ENCODE peak calls at places on chromosomes 5 and 9, in nine cellular contexts. One of them, this sample, is unnamed. For H3K27me3, the result is how much of the 10 kb centered on the place peaks cover.

GRCh38 chr5:124645396-124645795 is 101.0 kb downstream of the ZNF608 start:
- DNase-seq in mesendoderm: no peak
- DNase-seq in heart left ventricle: no peak
- DNase-seq in heart right ventricle: no peak
- DNase-seq in fibroblast of lung: no peak
- DNase-seq in PC-9: no peak
- DNase-seq in astrocyte: no peak
- DNase-seq in IMR-90: no peak
- DNase-seq in sigmoid colon: no peak
- DNase-seq in this sample: no peak

GRCh38 chr9:124511891-124512805 is 4.9 kb upstream of the NR5A1 start:
- DNase-seq in IMR-90: no peak
- DNase-seq in fibroblast of lung: no peak
- DNase-seq in sigmoid colon: no peak
- DNase-seq in heart right ventricle: no peak
- DNase-seq in mesendoderm: no peak
- DNase-seq in astrocyte: no peak
- DNase-seq in PC-9: no peak
- DNase-seq in heart left ventricle: no peak
- DNase-seq in this sample: no peak

GRCh38 chr5:17203329-17204132 is 13.9 kb upstream of the BASP1 start:
- DNase-seq in sigmoid colon: peak
- DNase-seq in mesendoderm: peak
- DNase-seq in heart left ventricle: no peak
- DNase-seq in astrocyte: peak
- DNase-seq in heart right ventricle: no peak
- DNase-seq in fibroblast of lung: peak
- DNase-seq in IMR-90: peak
- DNase-seq in PC-9: peak
- DNase-seq in this sample: peak

GRCh38 chr9:23851024-23851629 is 25.1 kb upstream of the ELAVL2 start:
- DNase-seq in astrocyte: peak
- DNase-seq in fibroblast of lung: no peak
- DNase-seq in heart left ventricle: no peak
- DNase-seq in mesendoderm: peak
- DNase-seq in PC-9: no peak
- DNase-seq in heart right ventricle: no peak
- DNase-seq in sigmoid colon: no peak
- DNase-seq in IMR-90: no peak
- DNase-seq in this sample: no peak

GRCh38 chr9:16321461-16322119 is 548.9 kb downstream of the BNC2 start:
- DNase-seq in heart left ventricle: no peak
- DNase-seq in mesendoderm: no peak
- DNase-seq in IMR-90: peak
- DNase-seq in fibroblast of lung: peak
- DNase-seq in PC-9: no peak
- DNase-seq in heart right ventricle: no peak
- DNase-seq in sigmoid colon: peak
- DNase-seq in astrocyte: peak
- DNase-seq in this sample: no peak

GRCh38 chr9:130689937-130690700 is 3.5 kb upstream of the EXOSC2 start:
- DNase-seq in heart right ventricle: peak
- DNase-seq in IMR-90: peak
- DNase-seq in mesendoderm: peak
- DNase-seq in fibroblast of lung: peak
- DNase-seq in PC-9: peak
- DNase-seq in heart left ventricle: peak
- DNase-seq in astrocyte: peak
- DNase-seq in sigmoid colon: peak
- DNase-seq in this sample: peak

GRCh38 chr9:3331801-3332200 is 194.0 kb downstream of the RFX3 start:
- DNase-seq in PC-9: no peak
- DNase-seq in sigmoid colon: no peak
- DNase-seq in fibroblast of lung: peak
- DNase-seq in astrocyte: no peak
- DNase-seq in mesendoderm: peak
- DNase-seq in heart right ventricle: no peak
- DNase-seq in IMR-90: no peak
- DNase-seq in heart left ventricle: no peak
- DNase-seq in this sample: no peak

GRCh38 chr5:128586848-128587247 is 48.8 kb upstream of the FBN2 start:
- DNase-seq in mesendoderm: no peak
- DNase-seq in heart left ventricle: no peak
- DNase-seq in fibroblast of lung: peak
- DNase-seq in sigmoid colon: no peak
- DNase-seq in IMR-90: peak
- DNase-seq in astrocyte: no peak
- DNase-seq in PC-9: no peak
- DNase-seq in heart right ventricle: no peak
- DNase-seq in this sample: no peak

GRCh38 chr9:118222375-118222774 is 518.2 kb downstream of the TLR4 start:
- DNase-seq in IMR-90: no peak
- DNase-seq in heart right ventricle: no peak
- DNase-seq in sigmoid colon: no peak
- DNase-seq in mesendoderm: peak
- DNase-seq in astrocyte: no peak
- DNase-seq in PC-9: no peak
- DNase-seq in heart left ventricle: no peak
- DNase-seq in fibroblast of lung: no peak
- DNase-seq in this sample: no peak

GRCh38 chr5:109805882-109806281 is 116.2 kb downstream of the MAN2A1 start:
- DNase-seq in heart left ventricle: no peak
- DNase-seq in fibroblast of lung: no peak
- DNase-seq in heart right ventricle: no peak
- DNase-seq in mesendoderm: peak
- DNase-seq in PC-9: no peak
- DNase-seq in astrocyte: no peak
- DNase-seq in sigmoid colon: no peak
- DNase-seq in IMR-90: no peak
- DNase-seq in this sample: no peak

GRCh38 chr5:66222455-66222854 is 78.4 kb downstream of the SREK1 start:
- DNase-seq in sigmoid colon: no peak
- DNase-seq in heart right ventricle: no peak
- DNase-seq in mesendoderm: no peak
- DNase-seq in heart left ventricle: no peak
- DNase-seq in PC-9: no peak
- DNase-seq in IMR-90: no peak
- DNase-seq in astrocyte: no peak
- DNase-seq in fibroblast of lung: no peak
- DNase-seq in this sample: no peak

GRCh38 chr9:133656211-133657119 is 20.3 kb downstream of the DBH start:
- DNase-seq in heart left ventricle: no peak
- DNase-seq in sigmoid colon: no peak
- DNase-seq in astrocyte: no peak
- DNase-seq in PC-9: no peak
- DNase-seq in heart right ventricle: no peak
- DNase-seq in IMR-90: no peak
- DNase-seq in fibroblast of lung: no peak
- DNase-seq in mesendoderm: no peak
- DNase-seq in this sample: no peak

GRCh38 chr5:179161901-179162300 is 101.7 kb downstream of the ZNF354C start:
- DNase-seq in astrocyte: no peak
- DNase-seq in heart left ventricle: no peak
- DNase-seq in heart right ventricle: no peak
- DNase-seq in sigmoid colon: peak
- DNase-seq in IMR-90: no peak
- DNase-seq in PC-9: no peak
- DNase-seq in mesendoderm: no peak
- DNase-seq in fibroblast of lung: no peak
- DNase-seq in this sample: peak

GRCh38 chr9:125525846-125526619 is 181.0 kb downstream of the MAPKAP1 start:
- DNase-seq in fibroblast of lung: peak
- DNase-seq in mesendoderm: peak
- DNase-seq in sigmoid colon: no peak
- DNase-seq in IMR-90: peak
- DNase-seq in heart right ventricle: peak
- DNase-seq in astrocyte: peak
- DNase-seq in heart left ventricle: peak
- DNase-seq in PC-9: no peak
- DNase-seq in this sample: no peak

GRCh38 chr5:102536323-102536928 is 37.6 kb upstream of the SLCO6A1 start:
- DNase-seq in astrocyte: no peak
- DNase-seq in PC-9: no peak
- DNase-seq in mesendoderm: no peak
- DNase-seq in sigmoid colon: no peak
- DNase-seq in fibroblast of lung: peak
- DNase-seq in heart left ventricle: no peak
- DNase-seq in heart right ventricle: no peak
- DNase-seq in IMR-90: peak
- DNase-seq in this sample: no peak

GRCh38 chr5:127439544-127440096 is 77.8 kb upstream of the PRRC1 start:
- DNase-seq in astrocyte: no peak
- DNase-seq in PC-9: no peak
- DNase-seq in mesendoderm: no peak
- DNase-seq in fibroblast of lung: no peak
- DNase-seq in heart right ventricle: no peak
- DNase-seq in heart left ventricle: no peak
- DNase-seq in sigmoid colon: no peak
- DNase-seq in IMR-90: no peak
- DNase-seq in this sample: no peak

GRCh38 chr5:67897431-67897830 is 318.1 kb upstream of the PIK3R1 start:
- DNase-seq in fibroblast of lung: no peak
- DNase-seq in IMR-90: no peak
- DNase-seq in sigmoid colon: no peak
- DNase-seq in heart right ventricle: no peak
- DNase-seq in astrocyte: no peak
- DNase-seq in PC-9: no peak
- DNase-seq in heart left ventricle: no peak
- DNase-seq in mesendoderm: no peak
- DNase-seq in this sample: no peak

GRCh38 chr5:71719092-71719964 is at the start of gene CARTPT:
- DNase-seq in IMR-90: peak
- DNase-seq in sigmoid colon: no peak
- DNase-seq in fibroblast of lung: peak
- DNase-seq in astrocyte: peak
- DNase-seq in PC-9: no peak
- DNase-seq in heart right ventricle: peak
- DNase-seq in mesendoderm: peak
- DNase-seq in heart left ventricle: no peak
- DNase-seq in this sample: no peak

GRCh38 chr9:1032181-1032580 is 18.0 kb upstream of the DMRT2 start:
- DNase-seq in heart left ventricle: no peak
- DNase-seq in fibroblast of lung: no peak
- DNase-seq in mesendoderm: no peak
- DNase-seq in sigmoid colon: no peak
- DNase-seq in astrocyte: no peak
- DNase-seq in IMR-90: no peak
- DNase-seq in PC-9: no peak
- DNase-seq in heart right ventricle: no peak
- DNase-seq in this sample: no peak

GRCh38 chr5:65440456-65440855 is 41.3 kb downstream of the ADAMTS6 start:
- DNase-seq in sigmoid colon: no peak
- DNase-seq in fibroblast of lung: no peak
- DNase-seq in astrocyte: no peak
- DNase-seq in IMR-90: no peak
- DNase-seq in PC-9: no peak
- DNase-seq in heart left ventricle: no peak
- DNase-seq in mesendoderm: no peak
- DNase-seq in heart right ventricle: no peak
- DNase-seq in this sample: no peak

GRCh38 chr5:90297045-90297764 is 112.4 kb downstream of the CETN3 start:
- DNase-seq in mesendoderm: peak
- DNase-seq in IMR-90: no peak
- DNase-seq in PC-9: no peak
- DNase-seq in heart right ventricle: no peak
- DNase-seq in heart left ventricle: no peak
- DNase-seq in sigmoid colon: no peak
- DNase-seq in fibroblast of lung: no peak
- DNase-seq in astrocyte: no peak
- DNase-seq in this sample: no peak

GRCh38 chr5:180645609-180646204 is 3.7 kb downstream of the FLT4 start:
- DNase-seq in heart left ventricle: no peak
- DNase-seq in fibroblast of lung: no peak
- DNase-seq in IMR-90: no peak
- DNase-seq in PC-9: no peak
- DNase-seq in mesendoderm: no peak
- DNase-seq in heart right ventricle: no peak
- DNase-seq in astrocyte: no peak
- DNase-seq in sigmoid colon: no peak
- DNase-seq in this sample: no peak
- H3K27me3 ChIP-seq in heart left ventricle: under half
- H3K27me3 ChIP-seq in fibroblast of lung: under half
- H3K27me3 ChIP-seq in IMR-90: under half
- H3K27me3 ChIP-seq in PC-9: half or more
- H3K27me3 ChIP-seq in mesendoderm: under half
- H3K27me3 ChIP-seq in heart right ventricle: half or more
- H3K27me3 ChIP-seq in astrocyte: under half
- H3K27me3 ChIP-seq in sigmoid colon: under half
- H3K27me3 ChIP-seq in this sample: half or more

GRCh38 chr5:133391349-133392136 is 220.8 kb downstream of the FSTL4 start:
- DNase-seq in IMR-90: no peak
- DNase-seq in heart right ventricle: no peak
- DNase-seq in PC-9: no peak
- DNase-seq in fibroblast of lung: no peak
- DNase-seq in sigmoid colon: no peak
- DNase-seq in heart left ventricle: no peak
- DNase-seq in mesendoderm: no peak
- DNase-seq in astrocyte: no peak
- DNase-seq in this sample: peak
- H3K27me3 ChIP-seq in IMR-90: under half
- H3K27me3 ChIP-seq in heart right ventricle: under half
- H3K27me3 ChIP-seq in PC-9: under half
- H3K27me3 ChIP-seq in fibroblast of lung: under half
- H3K27me3 ChIP-seq in sigmoid colon: under half
- H3K27me3 ChIP-seq in heart left ventricle: under half
- H3K27me3 ChIP-seq in mesendoderm: under half
- H3K27me3 ChIP-seq in astrocyte: under half
- H3K27me3 ChIP-seq in this sample: under half

DNA sequence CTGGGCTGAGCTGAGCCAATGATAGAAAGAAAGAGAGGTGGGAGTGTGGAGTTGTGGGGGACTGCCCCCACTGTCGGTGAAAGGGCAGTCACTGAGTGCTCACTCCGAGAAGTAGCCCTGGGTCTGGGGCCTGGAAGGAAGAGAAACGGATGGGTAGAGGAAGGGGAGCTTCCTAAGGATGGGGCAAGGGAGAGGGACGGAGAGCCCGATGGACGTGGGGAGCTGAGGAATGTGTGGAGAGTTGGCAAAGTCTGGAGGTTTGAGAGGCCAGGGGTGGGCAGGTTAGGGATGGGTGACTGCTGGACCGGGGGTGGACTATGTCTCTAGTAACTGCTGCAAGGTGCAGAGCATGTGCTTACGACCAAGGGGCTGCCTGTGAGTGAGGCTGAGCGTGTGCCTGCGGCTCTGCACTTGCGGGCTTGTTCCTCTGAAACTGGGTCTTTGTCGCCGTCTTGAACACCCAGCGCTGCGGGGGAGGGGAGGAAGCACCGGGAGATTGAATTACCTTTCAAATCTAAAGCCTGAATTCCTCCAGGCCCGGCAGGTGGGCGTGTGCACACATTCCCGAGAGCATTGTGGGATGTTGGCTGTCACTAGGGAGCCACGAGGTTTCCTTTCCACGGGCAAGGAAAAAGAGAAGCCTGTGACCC is 76.4 kb upstream of the ARAP3 start:
- DNase-seq in PC-9: no peak
- DNase-seq in sigmoid colon: no peak
- DNase-seq in heart left ventricle: no peak
- DNase-seq in IMR-90: no peak
- DNase-seq in fibroblast of lung: no peak
- DNase-seq in heart right ventricle: no peak
- DNase-seq in astrocyte: no peak
- DNase-seq in mesendoderm: peak
- DNase-seq in this sample: no peak
- H3K27me3 ChIP-seq in PC-9: under half
- H3K27me3 ChIP-seq in sigmoid colon: under half
- H3K27me3 ChIP-seq in heart left ventricle: under half
- H3K27me3 ChIP-seq in IMR-90: half or more
- H3K27me3 ChIP-seq in fibroblast of lung: under half
- H3K27me3 ChIP-seq in heart right ventricle: under half
- H3K27me3 ChIP-seq in astrocyte: under half
- H3K27me3 ChIP-seq in mesendoderm: under half
- H3K27me3 ChIP-seq in this sample: under half

GRCh38 chr9:114923918-114924317 is 6.5 kb downstream of the TNFSF8 start:
- DNase-seq in sigmoid colon: no peak
- DNase-seq in mesendoderm: no peak
- DNase-seq in IMR-90: no peak
- DNase-seq in astrocyte: no peak
- DNase-seq in heart left ventricle: no peak
- DNase-seq in fibroblast of lung: no peak
- DNase-seq in heart right ventricle: no peak
- DNase-seq in PC-9: no peak
- DNase-seq in this sample: no peak
- H3K27me3 ChIP-seq in sigmoid colon: under half
- H3K27me3 ChIP-seq in mesendoderm: under half
- H3K27me3 ChIP-seq in IMR-90: under half
- H3K27me3 ChIP-seq in astrocyte: under half
- H3K27me3 ChIP-seq in heart left ventricle: under half
- H3K27me3 ChIP-seq in fibroblast of lung: under half
- H3K27me3 ChIP-seq in heart right ventricle: under half
- H3K27me3 ChIP-seq in PC-9: under half
- H3K27me3 ChIP-seq in this sample: under half

This sample was measured in tibial artery.